ENCODE peak calls at places on chromosome 5, in five cellular contexts. F is AG09309, J is choroid plexus epithelial cell, S is adrenal gland, B is colonic mucosa. L is an unnamed sample.

GRCh38 chr5:88058625-88059024 is 210.0 kb downstream of the TMEM161B start:
- DNase-seq in F (no peak), J (no peak), S (no peak), B (no peak), L (no peak)

GRCh38 chr5:133932441-133933168 is 35.8 kb downstream of the C5orf15 start:
- DNase-seq in F (no peak), J (no peak), S (no peak), B (no peak), L (no peak)

GRCh38 chr5:115986358-115986757 is 24.1 kb downstream of the LVRN start:
- DNase-seq in F (peak; percentile 31), J (peak; percentile 79), S (no peak), B (no peak), L (no peak)

GRCh38 chr5:7367780-7368179 is 28.2 kb upstream of the ADCY2 start:
- DNase-seq in F (no peak), J (no peak), S (no peak), B (no peak), L (no peak)

GRCh38 chr5:116573617-116574431 is 799 bp downstream of the SEMA6A start:
- DNase-seq in F (no peak), J (peak; percentile 34), S (peak; percentile 32), B (peak; percentile 46), L (no peak)

GRCh38 chr5:14534773-14535172 is 46.8 kb upstream of the OTULINL start:
- DNase-seq in F (no peak), J (peak; percentile 20), S (no peak), B (no peak), L (no peak)

GRCh38 chr5:160029004-160029403 is 20.1 kb downstream of the TTC1 start:
- DNase-seq in F (no peak), J (peak; percentile 7), S (no peak), B (no peak), L (no peak)

GRCh38 chr5:1359031-1359645 is 14.2 kb upstream of the CLPTM1L start:
- DNase-seq in F (no peak), J (no peak), S (no peak), B (no peak), L (no peak)

GRCh38 chr5:88690619-88691560 is 192.1 kb downstream of the MEF2C start:
- DNase-seq in F (peak; percentile 7), J (peak; percentile 76), S (peak; percentile 68), B (peak; percentile 70), L (no peak)

GRCh38 chr5:113376640-113377039 is 58.1 kb downstream of the TSSK1B start:
- DNase-seq in F (no peak), J (no peak), S (no peak), B (no peak), L (no peak)

GRCh38 chr5:127320032-127320945 is 29.7 kb downstream of the MEGF10 start:
- DNase-seq in F (no peak), J (peak; percentile 26), S (no peak), B (no peak), L (no peak)

GRCh38 chr5:154197801-154198461 is 7.4 kb downstream of the GALNT10 start:
- DNase-seq in F (no peak), J (no peak), S (no peak), B (no peak), L (no peak)

GRCh38 chr5:128693779-128694178 is 155.7 kb upstream of the FBN2 start:
- DNase-seq in F (no peak), J (peak; percentile 48), S (no peak), B (no peak), L (no peak)

GRCh38 chr5:33311893-33312292 is 128.9 kb upstream of the TARS1 start:
- DNase-seq in F (peak; percentile 84), J (peak; percentile 84), S (no peak), B (no peak), L (peak; percentile 69)

GRCh38 chr5:124419531-124419930 is 326.9 kb downstream of the ZNF608 start:
- DNase-seq in F (no peak), J (no peak), S (no peak), B (no peak), L (no peak)

GRCh38 chr5:34529581-34530331 is 126.4 kb upstream of the RAI14 start:
- DNase-seq in F (no peak), J (no peak), S (no peak), B (no peak), L (no peak)

GRCh38 chr5:167889276-167889675 is 402.2 kb upstream of the WWC1 start:
- DNase-seq in F (no peak), J (no peak), S (no peak), B (no peak), L (no peak)

GRCh38 chr5:7209583-7210139 is 186.3 kb upstream of the ADCY2 start:
- DNase-seq in F (no peak), J (no peak), S (no peak), B (peak; percentile 25), L (no peak)

GRCh38 chr5:160899735-160900134 is 47.7 kb upstream of the ATP10B start:
- DNase-seq in F (no peak), J (no peak), S (no peak), B (no peak), L (no peak)

GRCh38 chr5:72013741-72014703 is 93.3 kb upstream of the MAP1B start:
- DNase-seq in F (no peak), J (peak; percentile 71), S (peak; percentile 17), B (no peak), L (no peak)

GRCh38 chr5:172415615-172416275 is 38.6 kb downstream of the SH3PXD2B start:
- DNase-seq in F (no peak), J (no peak), S (no peak), B (no peak), L (no peak)

GRCh38 chr5:93296338-93296737 is 284.7 kb downstream of the NR2F1-AS1 start:
- DNase-seq in F (no peak), J (no peak), S (no peak), B (no peak), L (no peak)

GRCh38 chr5:91848453-91848852 is 465.3 kb upstream of the ARRDC3 start:
- DNase-seq in F (peak; percentile 79), J (peak; percentile 84), S (no peak), B (no peak), L (peak; percentile 70)

GRCh38 chr5:172800088-172800551 is 29.1 kb upstream of the DUSP1 start:
- DNase-seq in F (peak; percentile 98), J (peak; percentile 99), S (peak; percentile 56), B (no peak), L (no peak)

GRCh38 chr5:173187054-173187743 is 42.9 kb downstream of the BNIP1 start:
- DNase-seq in F (no peak), J (no peak), S (no peak), B (no peak), L (no peak)

GRCh38 chr5:1470762-1471211 is 25.5 kb upstream of the SLC6A3 start:
- DNase-seq in F (no peak), J (no peak), S (no peak), B (no peak), L (no peak)

GRCh38 chr5:61293051-61293450 is 39.0 kb upstream of the ZSWIM6 start:
- DNase-seq in F (no peak), J (no peak), S (no peak), B (peak; percentile 73), L (no peak)

GRCh38 chr5:9042241-9042640 is 503.6 kb downstream of the SEMA5A start:
- DNase-seq in F (no peak), J (no peak), S (no peak), B (no peak), L (no peak)

GRCh38 chr5:136522217-136522956 is 157.0 kb upstream of the TRPC7 start:
- DNase-seq in F (no peak), J (peak; percentile 11), S (no peak), B (no peak), L (no peak)

GRCh38 chr5:60668715-60669304 is 31.2 kb downstream of the DEPDC1B start:
- DNase-seq in F (no peak), J (peak; percentile 66), S (no peak), B (no peak), L (no peak)

GRCh38 chr5:148815578-148815977 is 10.8 kb upstream of the ADRB2 start:
- DNase-seq in F (no peak), J (no peak), S (no peak), B (no peak), L (no peak)

GRCh38 chr5:174723979-174724483 is 351 bp upstream of the MSX2 start:
- DNase-seq in F (no peak), J (peak; percentile 13), S (no peak), B (no peak), L (no peak)
- H3K4me3 ChIP-seq in F (peak overlapping the region; percentile 62), J (peak overlapping the region; percentile 59), S (peak overlapping the region; percentile 81), B (peak overlapping the region; percentile 51), L (peak overlapping the region; percentile 61)

GRCh38 chr5:15693933-15694332 is 194.0 kb downstream of the FBXL7 start:
- DNase-seq in F (no peak), J (no peak), S (no peak), B (no peak), L (no peak)

GRCh38 chr5:15694694-15695093 is 194.7 kb downstream of the FBXL7 start:
- DNase-seq in F (peak; percentile 52), J (peak; percentile 66), S (peak; percentile 29), B (no peak), L (no peak)

GRCh38 chr5:15691536-15691935 is 191.6 kb downstream of the FBXL7 start:
- DNase-seq in F (peak; percentile 58), J (peak; percentile 84), S (no peak), B (no peak), L (no peak)

GRCh38 chr5:15693036-15693728 is 193.2 kb downstream of the FBXL7 start:
- DNase-seq in F (no peak), J (no peak), S (no peak), B (no peak), L (no peak)

GRCh38 chr5:15695171-15695676 is 195.2 kb downstream of the FBXL7 start:
- DNase-seq in F (no peak), J (peak; percentile 68), S (peak; percentile 17), B (no peak), L (no peak)
- H3K4me3 ChIP-seq in F (no peak overlapping the region), J (no peak overlapping the region), S (peak overlapping the region; percentile 18), B (no peak overlapping the region), L (no peak overlapping the region)

GRCh38 chr5:73448451-73449136 is at the start of gene FOXD1:
- DNase-seq in F (peak; percentile 83), J (peak; percentile 99), S (peak; percentile 69), B (peak; percentile 79), L (peak; percentile 68)

GRCh38 chr5:73450041-73450598 is 1.5 kb upstream of the FOXD1 start:
- DNase-seq in F (no peak), J (no peak), S (no peak), B (no peak), L (no peak)

GRCh38 chr5:73447234-73448071 is 1.1 kb downstream of the FOXD1 start:
- DNase-seq in F (no peak), J (peak; percentile 78), S (no peak), B (peak; percentile 38), L (no peak)

GRCh38 chr5:73446631-73447233 is 1.8 kb downstream of the FOXD1 start:
- DNase-seq in F (no peak), J (no peak), S (no peak), B (no peak), L (no peak)

GRCh38 chr5:73448072-73448432 is 525 bp downstream of the FOXD1 start:
- DNase-seq in F (no peak), J (no peak), S (no peak), B (no peak), L (no peak)
- H3K4me3 ChIP-seq in F (peak overlapping the region; percentile 65), J (peak overlapping the region; percentile 88), S (peak overlapping the region; percentile 55), B (peak overlapping the region; percentile 39), L (peak overlapping the region; percentile 57)

DNA sequence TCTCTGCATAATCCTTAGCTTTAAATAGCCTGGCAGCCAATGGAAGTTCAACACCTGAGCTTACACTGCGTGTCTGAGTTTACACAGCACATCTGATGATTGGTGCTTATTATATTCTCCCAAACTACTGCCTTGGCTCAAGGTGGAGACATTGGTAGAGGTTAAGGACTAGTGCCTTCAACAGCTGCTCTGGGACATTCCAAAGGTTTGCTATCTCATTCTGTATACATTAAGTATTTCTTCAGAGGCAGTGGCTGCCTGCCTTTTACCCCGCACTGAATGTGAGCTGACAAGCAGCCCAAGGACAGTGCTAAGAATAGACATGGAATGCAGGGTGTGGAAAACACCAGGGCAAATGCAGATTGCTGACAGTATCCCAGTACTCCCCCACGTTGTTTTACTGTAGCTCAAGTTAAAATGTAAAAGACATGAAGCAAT is 1.6 kb downstream of the HSPB3 start:
- DNase-seq in F (peak; percentile 67), J (peak; percentile 94), S (peak; percentile 46), B (no peak), L (no peak)
- H3K4me3 ChIP-seq in F (peak overlapping the region; percentile 4), J (no peak overlapping the region), S (peak overlapping the region; percentile 6), B (no peak overlapping the region), L (no peak overlapping the region)